ENCODE peak calls at places on chromosomes 2 and 18, in four cellular contexts. Z is CD8-positive, alpha-beta T cell; S is body of pancreas; N is MM.1S. H is an unnamed sample.
A peak's percentile ranks its signal among the peaks of the same experiment; 100 is the strongest.

GRCh38 chr18:59286341-59286740 is 13.1 kb upstream of the RAX start:
- DNase-seq in Z (no peak), S (no peak), N (no peak), H (no peak)

GRCh38 chr2:27085670-27086089 is 892 bp upstream of the KHK start:
- DNase-seq in Z (peak; percentile 38), S (peak; percentile 70), N (peak; percentile 59), H (peak; percentile 17)

GRCh38 chr2:200655918-200656580 is 70.2 kb downstream of the AOX1 start:
- DNase-seq in Z (no peak), S (no peak), N (no peak), H (no peak)

GRCh38 chr2:172588931-172589330 is 33.0 kb downstream of the PDK1 start:
- DNase-seq in Z (no peak), S (no peak), N (no peak), H (no peak)

GRCh38 chr2:65349863-65350262 is 82.5 kb downstream of the SPRED2 start:
- DNase-seq in Z (no peak), S (peak; percentile 28), N (no peak), H (no peak)

GRCh38 chr2:25979006-25979405 is 3.3 kb downstream of the KIF3C start:
- DNase-seq in Z (no peak), S (no peak), N (no peak), H (no peak)

GRCh38 chr2:191728710-191729597 is 51.0 kb downstream of the NABP1 start:
- DNase-seq in Z (no peak), S (no peak), N (no peak), H (no peak)

GRCh38 chr2:197575987-197576386 is 60.1 kb downstream of the MOB4 start:
- DNase-seq in Z (no peak), S (no peak), N (no peak), H (no peak)

GRCh38 chr2:26562811-26563645 is 78.1 kb downstream of the CIB4 start:
- DNase-seq in Z (no peak), S (peak; percentile 52), N (no peak), H (no peak)

GRCh38 chr2:185436787-185437372 is 301.7 kb upstream of the FSIP2 start:
- DNase-seq in Z (no peak), S (no peak), N (no peak), H (no peak)

GRCh38 chr2:239143858-239144712 is 256.7 kb downstream of the HDAC4 start:
- DNase-seq in Z (peak; percentile 38), S (peak; percentile 21), N (no peak), H (peak; percentile 15)

GRCh38 chr18:48934708-48935432 is 15.9 kb downstream of the SMAD7 start:
- DNase-seq in Z (no peak), S (peak; percentile 25), N (peak; percentile 91), H (no peak)

GRCh38 chr2:96260404-96261260 is 5.2 kb downstream of the TMEM127 start:
- DNase-seq in Z (peak; percentile 28), S (peak; percentile 81), N (peak; percentile 85), H (peak; percentile 22)
- H3K4me1 ChIP-seq in Z (peaks cover 77% of the 10 kb centered on the region), S (peaks cover 73% of the 10 kb centered on the region), N (peaks cover 43% of the 10 kb centered on the region), H (peaks cover 74% of the 10 kb centered on the region)

DNA sequence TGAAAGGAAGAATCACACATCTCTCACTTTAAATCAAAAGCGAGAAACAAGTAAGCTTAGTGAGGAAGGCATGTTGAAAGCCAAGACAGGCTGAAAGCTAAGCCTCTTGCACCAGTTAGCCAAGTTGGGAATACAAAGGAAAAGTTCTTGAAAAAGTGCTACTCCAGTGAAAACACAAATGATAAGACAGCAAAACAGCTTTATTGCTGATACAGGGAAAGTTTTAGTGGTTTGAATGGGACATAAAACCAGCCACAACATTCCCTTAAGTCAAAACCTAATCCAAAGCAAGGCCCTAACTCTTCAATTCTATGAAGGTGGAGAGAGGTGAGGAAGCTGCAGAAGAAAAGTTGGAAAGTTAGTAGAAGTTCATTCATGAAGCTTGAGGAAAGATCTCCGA is 28.0 kb downstream of the LIMS1 start:
- DNase-seq in Z (no peak), S (no peak), N (no peak), H (no peak)
- H3K4me1 ChIP-seq in Z (peaks cover 3% of the 10 kb centered on the region), S (peaks cover 32% of the 10 kb centered on the region), N (peaks cover 10% of the 10 kb centered on the region), H (no peaks in the 10 kb centered on the region)

GRCh38 chr2:181430406-181431199 is 26.6 kb upstream of the ITGA4 start:
- DNase-seq in Z (peak; percentile 14), S (no peak), N (peak; percentile 59), H (peak; percentile 48)
- H3K4me1 ChIP-seq in Z (peaks cover 10% of the 10 kb centered on the region), S (no peaks in the 10 kb centered on the region), N (no peaks in the 10 kb centered on the region), H (peaks cover 13% of the 10 kb centered on the region)

GRCh38 chr2:241904011-241904718 is 34.6 kb downstream of the RTP5 start:
- DNase-seq in Z (no peak), S (peak; percentile 33), N (no peak), H (no peak)

GRCh38 chr2:241903121-241904010 is 33.8 kb downstream of the RTP5 start:
- DNase-seq in Z (no peak), S (peak; percentile 16), N (no peak), H (no peak)

GRCh38 chr2:241905716-241906376 is 36.3 kb downstream of the RTP5 start:
- DNase-seq in Z (no peak), S (peak; percentile 45), N (no peak), H (no peak)

GRCh38 chr2:241907171-241907570 is 37.6 kb downstream of the RTP5 start:
- DNase-seq in Z (no peak), S (peak; percentile 20), N (no peak), H (no peak)

GRCh38 chr2:241904791-241905710 is 35.5 kb downstream of the RTP5 start:
- DNase-seq in Z (no peak), S (peak; percentile 79), N (no peak), H (no peak)
- H3K4me1 ChIP-seq in Z (no peaks in the 10 kb centered on the region), S (peaks cover 97% of the 10 kb centered on the region), N (no peaks in the 10 kb centered on the region), H (no peaks in the 10 kb centered on the region)